ENCODE peak calls at places on chromosomes 1 and 21, in four cellular contexts. One of them, this sample, is unnamed.

GRCh38 chr1:36876990-36877389 is 157.3 kb downstream of the GRIK3 start:
- DNase-seq in stimulated activated CD4-positive, alpha-beta T cell treated with anti-CD3 and anti-CD28 coated beads, TNF-alpha, amount 100 ng/mL, for 48 hours: no peak
- DNase-seq in activated effector memory CD4-positive, alpha-beta T cell treated with anti-CD3 and anti-CD28 coated beads, Interleukin-2, amount 50 U/mL, for 16 hours: no peak
- DNase-seq in spleen: no peak
- DNase-seq in this sample: peak

GRCh38 chr1:76302711-76303347 is 228.3 kb downstream of the ST6GALNAC3 start:
- DNase-seq in spleen: no peak
- DNase-seq in activated effector memory CD4-positive, alpha-beta T cell treated with anti-CD3 and anti-CD28 coated beads, Interleukin-2, amount 50 U/mL, for 16 hours: no peak
- DNase-seq in stimulated activated CD4-positive, alpha-beta T cell treated with anti-CD3 and anti-CD28 coated beads, TNF-alpha, amount 100 ng/mL, for 48 hours: no peak
- DNase-seq in this sample: no peak

GRCh38 chr21:38266732-38267131 is 9.9 kb downstream of the KCNJ15 start:
- DNase-seq in activated effector memory CD4-positive, alpha-beta T cell treated with anti-CD3 and anti-CD28 coated beads, Interleukin-2, amount 50 U/mL, for 16 hours: no peak
- DNase-seq in spleen: no peak
- DNase-seq in stimulated activated CD4-positive, alpha-beta T cell treated with anti-CD3 and anti-CD28 coated beads, TNF-alpha, amount 100 ng/mL, for 48 hours: no peak
- DNase-seq in this sample: no peak

GRCh38 chr1:153532161-153532560 is 3.6 kb downstream of the S100A6 start:
- DNase-seq in spleen: no peak
- DNase-seq in stimulated activated CD4-positive, alpha-beta T cell treated with anti-CD3 and anti-CD28 coated beads, TNF-alpha, amount 100 ng/mL, for 48 hours: no peak
- DNase-seq in activated effector memory CD4-positive, alpha-beta T cell treated with anti-CD3 and anti-CD28 coated beads, Interleukin-2, amount 50 U/mL, for 16 hours: peak
- DNase-seq in this sample: peak

GRCh38 chr1:155882235-155882634 is 22.9 kb downstream of the SYT11 start:
- DNase-seq in activated effector memory CD4-positive, alpha-beta T cell treated with anti-CD3 and anti-CD28 coated beads, Interleukin-2, amount 50 U/mL, for 16 hours: no peak
- DNase-seq in stimulated activated CD4-positive, alpha-beta T cell treated with anti-CD3 and anti-CD28 coated beads, TNF-alpha, amount 100 ng/mL, for 48 hours: no peak
- DNase-seq in spleen: no peak
- DNase-seq in this sample: no peak

GRCh38 chr1:59999746-60000145 is 73.2 kb upstream of the CYP2J2 start:
- DNase-seq in spleen: no peak
- DNase-seq in stimulated activated CD4-positive, alpha-beta T cell treated with anti-CD3 and anti-CD28 coated beads, TNF-alpha, amount 100 ng/mL, for 48 hours: no peak
- DNase-seq in activated effector memory CD4-positive, alpha-beta T cell treated with anti-CD3 and anti-CD28 coated beads, Interleukin-2, amount 50 U/mL, for 16 hours: no peak
- DNase-seq in this sample: no peak

GRCh38 chr1:25645641-25646400 is 29.2 kb downstream of the MAN1C1 start:
- DNase-seq in activated effector memory CD4-positive, alpha-beta T cell treated with anti-CD3 and anti-CD28 coated beads, Interleukin-2, amount 50 U/mL, for 16 hours: no peak
- DNase-seq in spleen: no peak
- DNase-seq in stimulated activated CD4-positive, alpha-beta T cell treated with anti-CD3 and anti-CD28 coated beads, TNF-alpha, amount 100 ng/mL, for 48 hours: no peak
- DNase-seq in this sample: no peak

GRCh38 chr1:246417152-246417812 is 89.8 kb downstream of the SMYD3 start:
- DNase-seq in activated effector memory CD4-positive, alpha-beta T cell treated with anti-CD3 and anti-CD28 coated beads, Interleukin-2, amount 50 U/mL, for 16 hours: no peak
- DNase-seq in spleen: no peak
- DNase-seq in stimulated activated CD4-positive, alpha-beta T cell treated with anti-CD3 and anti-CD28 coated beads, TNF-alpha, amount 100 ng/mL, for 48 hours: no peak
- DNase-seq in this sample: no peak

GRCh38 chr1:90305577-90305976 is 310.7 kb downstream of the ZNF326 start:
- DNase-seq in activated effector memory CD4-positive, alpha-beta T cell treated with anti-CD3 and anti-CD28 coated beads, Interleukin-2, amount 50 U/mL, for 16 hours: no peak
- DNase-seq in spleen: no peak
- DNase-seq in stimulated activated CD4-positive, alpha-beta T cell treated with anti-CD3 and anti-CD28 coated beads, TNF-alpha, amount 100 ng/mL, for 48 hours: no peak
- DNase-seq in this sample: no peak

GRCh38 chr1:86396503-86396900 is 379 bp upstream of the ODF2L start:
- DNase-seq in spleen: no peak
- DNase-seq in activated effector memory CD4-positive, alpha-beta T cell treated with anti-CD3 and anti-CD28 coated beads, Interleukin-2, amount 50 U/mL, for 16 hours: no peak
- DNase-seq in stimulated activated CD4-positive, alpha-beta T cell treated with anti-CD3 and anti-CD28 coated beads, TNF-alpha, amount 100 ng/mL, for 48 hours: no peak
- DNase-seq in this sample: no peak

GRCh38 chr1:15326691-15327530 is 79.9 kb downstream of the FHAD1 start:
- DNase-seq in activated effector memory CD4-positive, alpha-beta T cell treated with anti-CD3 and anti-CD28 coated beads, Interleukin-2, amount 50 U/mL, for 16 hours: no peak
- DNase-seq in stimulated activated CD4-positive, alpha-beta T cell treated with anti-CD3 and anti-CD28 coated beads, TNF-alpha, amount 100 ng/mL, for 48 hours: no peak
- DNase-seq in spleen: peak
- DNase-seq in this sample: no peak

GRCh38 chr1:228071839-228072657 is 10.5 kb upstream of the ARF1 start:
- DNase-seq in stimulated activated CD4-positive, alpha-beta T cell treated with anti-CD3 and anti-CD28 coated beads, TNF-alpha, amount 100 ng/mL, for 48 hours: no peak
- DNase-seq in activated effector memory CD4-positive, alpha-beta T cell treated with anti-CD3 and anti-CD28 coated beads, Interleukin-2, amount 50 U/mL, for 16 hours: peak
- DNase-seq in spleen: peak
- DNase-seq in this sample: no peak

GRCh38 chr1:22428672-22429071 is 23.0 kb upstream of the ZBTB40 start:
- DNase-seq in activated effector memory CD4-positive, alpha-beta T cell treated with anti-CD3 and anti-CD28 coated beads, Interleukin-2, amount 50 U/mL, for 16 hours: no peak
- DNase-seq in spleen: no peak
- DNase-seq in stimulated activated CD4-positive, alpha-beta T cell treated with anti-CD3 and anti-CD28 coated beads, TNF-alpha, amount 100 ng/mL, for 48 hours: no peak
- DNase-seq in this sample: no peak

GRCh38 chr1:101476541-101476940 is 239.7 kb downstream of the S1PR1 start:
- DNase-seq in activated effector memory CD4-positive, alpha-beta T cell treated with anti-CD3 and anti-CD28 coated beads, Interleukin-2, amount 50 U/mL, for 16 hours: no peak
- DNase-seq in stimulated activated CD4-positive, alpha-beta T cell treated with anti-CD3 and anti-CD28 coated beads, TNF-alpha, amount 100 ng/mL, for 48 hours: no peak
- DNase-seq in spleen: no peak
- DNase-seq in this sample: no peak

GRCh38 chr1:56190975-56191768 is 388.2 kb downstream of the PLPP3 start:
- DNase-seq in spleen: no peak
- DNase-seq in activated effector memory CD4-positive, alpha-beta T cell treated with anti-CD3 and anti-CD28 coated beads, Interleukin-2, amount 50 U/mL, for 16 hours: no peak
- DNase-seq in stimulated activated CD4-positive, alpha-beta T cell treated with anti-CD3 and anti-CD28 coated beads, TNF-alpha, amount 100 ng/mL, for 48 hours: no peak
- DNase-seq in this sample: no peak

GRCh38 chr1:205938682-205939081 is 4.6 kb downstream of the SLC26A9 start:
- DNase-seq in activated effector memory CD4-positive, alpha-beta T cell treated with anti-CD3 and anti-CD28 coated beads, Interleukin-2, amount 50 U/mL, for 16 hours: no peak
- DNase-seq in spleen: no peak
- DNase-seq in stimulated activated CD4-positive, alpha-beta T cell treated with anti-CD3 and anti-CD28 coated beads, TNF-alpha, amount 100 ng/mL, for 48 hours: no peak
- DNase-seq in this sample: no peak

GRCh38 chr1:54583868-54584267 is 35.8 kb downstream of the ACOT11 start:
- DNase-seq in spleen: no peak
- DNase-seq in activated effector memory CD4-positive, alpha-beta T cell treated with anti-CD3 and anti-CD28 coated beads, Interleukin-2, amount 50 U/mL, for 16 hours: no peak
- DNase-seq in stimulated activated CD4-positive, alpha-beta T cell treated with anti-CD3 and anti-CD28 coated beads, TNF-alpha, amount 100 ng/mL, for 48 hours: no peak
- DNase-seq in this sample: no peak

GRCh38 chr1:76147917-76148316 is 73.4 kb downstream of the ST6GALNAC3 start:
- DNase-seq in activated effector memory CD4-positive, alpha-beta T cell treated with anti-CD3 and anti-CD28 coated beads, Interleukin-2, amount 50 U/mL, for 16 hours: no peak
- DNase-seq in spleen: no peak
- DNase-seq in stimulated activated CD4-positive, alpha-beta T cell treated with anti-CD3 and anti-CD28 coated beads, TNF-alpha, amount 100 ng/mL, for 48 hours: no peak
- DNase-seq in this sample: no peak

GRCh38 chr1:109772658-109773202 is 9.0 kb upstream of the EPS8L3 start:
- DNase-seq in activated effector memory CD4-positive, alpha-beta T cell treated with anti-CD3 and anti-CD28 coated beads, Interleukin-2, amount 50 U/mL, for 16 hours: peak
- DNase-seq in spleen: peak
- DNase-seq in stimulated activated CD4-positive, alpha-beta T cell treated with anti-CD3 and anti-CD28 coated beads, TNF-alpha, amount 100 ng/mL, for 48 hours: no peak
- DNase-seq in this sample: peak

GRCh38 chr1:22922640-22923039 is 50.0 kb downstream of the LACTBL1 start:
- DNase-seq in spleen: peak
- DNase-seq in activated effector memory CD4-positive, alpha-beta T cell treated with anti-CD3 and anti-CD28 coated beads, Interleukin-2, amount 50 U/mL, for 16 hours: no peak
- DNase-seq in stimulated activated CD4-positive, alpha-beta T cell treated with anti-CD3 and anti-CD28 coated beads, TNF-alpha, amount 100 ng/mL, for 48 hours: no peak
- DNase-seq in this sample: peak

GRCh38 chr1:186456731-186457255 is 4.1 kb downstream of the PDC start:
- DNase-seq in stimulated activated CD4-positive, alpha-beta T cell treated with anti-CD3 and anti-CD28 coated beads, TNF-alpha, amount 100 ng/mL, for 48 hours: no peak
- DNase-seq in spleen: no peak
- DNase-seq in activated effector memory CD4-positive, alpha-beta T cell treated with anti-CD3 and anti-CD28 coated beads, Interleukin-2, amount 50 U/mL, for 16 hours: no peak
- DNase-seq in this sample: no peak

GRCh38 chr1:174693085-174693484 is 245.3 kb downstream of the GPR52 start:
- DNase-seq in activated effector memory CD4-positive, alpha-beta T cell treated with anti-CD3 and anti-CD28 coated beads, Interleukin-2, amount 50 U/mL, for 16 hours: no peak
- DNase-seq in spleen: no peak
- DNase-seq in stimulated activated CD4-positive, alpha-beta T cell treated with anti-CD3 and anti-CD28 coated beads, TNF-alpha, amount 100 ng/mL, for 48 hours: no peak
- DNase-seq in this sample: no peak

GRCh38 chr1:189429610-189430009 is 1048.1 kb downstream of the BRINP3 start:
- DNase-seq in activated effector memory CD4-positive, alpha-beta T cell treated with anti-CD3 and anti-CD28 coated beads, Interleukin-2, amount 50 U/mL, for 16 hours: no peak
- DNase-seq in stimulated activated CD4-positive, alpha-beta T cell treated with anti-CD3 and anti-CD28 coated beads, TNF-alpha, amount 100 ng/mL, for 48 hours: no peak
- DNase-seq in spleen: no peak
- DNase-seq in this sample: no peak

GRCh38 chr1:34057347-34057746 is 107.7 kb downstream of the CSMD2 start:
- DNase-seq in stimulated activated CD4-positive, alpha-beta T cell treated with anti-CD3 and anti-CD28 coated beads, TNF-alpha, amount 100 ng/mL, for 48 hours: no peak
- DNase-seq in activated effector memory CD4-positive, alpha-beta T cell treated with anti-CD3 and anti-CD28 coated beads, Interleukin-2, amount 50 U/mL, for 16 hours: no peak
- DNase-seq in spleen: no peak
- DNase-seq in this sample: no peak